ENCODE peak calls at places on chromosomes 1 and 21, in six cellular contexts. Y, J, V, T, C and Z are unnamed samples.

GRCh38 chr1:152225678-152226077 is 1.7 kb upstream of the HRNR start:
- DNase-seq in T (no peak), V (no peak), C (no peak), J (no peak), Y (no peak), Z (no peak)

GRCh38 chr21:45987121-45987711 is 5.6 kb downstream of the COL6A1 start:
- DNase-seq in J (no peak), Y (no peak), T (no peak), V (no peak), C (no peak), Z (no peak)

GRCh38 chr21:18661842-18662241 is 258.3 kb upstream of the TMPRSS15 start:
- DNase-seq in T (no peak), J (no peak), Y (no peak), C (no peak), V (no peak), Z (no peak)

GRCh38 chr1:79255421-79255820 is 248.9 kb upstream of the ADGRL4 start:
- DNase-seq in V (no peak), T (no peak), C (no peak), Y (no peak), J (no peak), Z (no peak)

GRCh38 chr1:157312270-157312812 is 174.1 kb upstream of the ETV3 start:
- DNase-seq in T (peak; percentile 83), C (no peak), J (no peak), V (no peak), Y (no peak), Z (no peak)

GRCh38 chr21:17045214-17045835 is 467.5 kb upstream of the CXADR start:
- DNase-seq in Y (peak; percentile 11), T (no peak), J (no peak), C (no peak), V (peak; percentile 15), Z (no peak)

GRCh38 chr1:241817331-241817792 is 30.6 kb upstream of the EXO1 start:
- DNase-seq in J (no peak), T (no peak), C (no peak), Y (peak; percentile 90), V (peak; percentile 94), Z (no peak)

GRCh38 chr1:159786966-159787365 is 6.2 kb downstream of the DUSP23 start:
- DNase-seq in V (peak; percentile 15), Y (no peak), T (no peak), C (no peak), J (no peak), Z (no peak)

GRCh38 chr21:33116669-33117267 is 46.8 kb downstream of the OLIG1 start:
- DNase-seq in C (no peak), T (no peak), J (no peak), V (no peak), Y (no peak), Z (no peak)

GRCh38 chr1:161200421-161200991 is 1.7 kb upstream of the ADAMTS4 start:
- DNase-seq in Y (no peak), V (no peak), C (no peak), J (no peak), T (no peak), Z (peak; percentile 50)

GRCh38 chr1:161197560-161198205 is 1.2 kb downstream of the ADAMTS4 start:
- DNase-seq in C (no peak), J (no peak), V (no peak), T (no peak), Y (no peak), Z (no peak)

GRCh38 chr1:161198206-161198876 is 513 bp downstream of the ADAMTS4 start:
- DNase-seq in J (no peak), T (no peak), Y (no peak), V (no peak), C (peak; percentile 78), Z (peak; percentile 83)

GRCh38 chr1:161199506-161200119 is 759 bp upstream of the ADAMTS4 start:
- DNase-seq in V (no peak), Y (no peak), T (no peak), C (no peak), J (no peak), Z (no peak)

DNA sequence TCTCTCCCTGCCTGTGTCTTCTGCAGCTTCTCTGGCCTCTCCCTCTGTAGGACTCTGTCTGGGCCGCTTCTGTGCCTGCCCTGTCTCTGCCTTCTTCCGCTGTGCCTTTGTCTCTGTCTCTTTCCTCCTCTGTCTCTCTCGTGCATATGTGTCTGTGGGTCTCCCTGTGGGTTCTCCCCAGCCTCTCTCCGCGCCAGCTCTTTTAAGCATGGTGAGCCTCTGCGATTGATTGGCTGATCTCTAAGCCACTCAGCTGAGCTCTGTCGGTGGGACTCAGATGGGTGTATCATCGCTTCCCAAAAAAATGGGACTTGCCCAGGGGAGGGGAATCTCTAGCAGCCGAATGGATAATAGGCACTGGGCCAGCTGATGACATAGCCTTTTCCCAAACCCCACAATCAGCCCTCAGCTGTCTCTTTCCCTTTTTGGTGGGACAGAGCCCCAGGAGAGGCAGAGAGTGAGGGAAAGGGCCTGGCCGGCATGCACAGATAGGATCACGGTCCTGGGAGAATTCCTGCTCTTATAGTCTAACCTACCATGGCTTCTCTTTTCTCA is at the start of gene ADAMTS4:
- DNase-seq in V (peak; percentile 76), T (no peak), J (no peak), C (peak; percentile 70), Y (no peak), Z (peak; percentile 82)
- H4K91ac ChIP-seq in V (peak within 1 kb of the TSS; percentile 32), T (no peak within 1 kb of the TSS), J (no peak within 1 kb of the TSS), C (peak within 1 kb of the TSS; percentile 91), Y (no peak within 1 kb of the TSS), Z (no peak within 1 kb of the TSS)

GRCh38 chr1:117210831-117211261 is at the start of gene VTCN1:
- DNase-seq in T (peak; percentile 95), V (no peak), J (no peak), Y (no peak), C (no peak), Z (no peak)
- H4K91ac ChIP-seq in T (peak within 1 kb of the TSS; percentile 98), V (no peak within 1 kb of the TSS), J (peak within 1 kb of the TSS; percentile 40), Y (no peak within 1 kb of the TSS), C (no peak within 1 kb of the TSS), Z (no peak within 1 kb of the TSS)

GRCh38 chr1:33061827-33062226 is 19.1 kb upstream of the AZIN2 start:
- DNase-seq in T (no peak), J (no peak), V (no peak), Y (no peak), C (no peak), Z (no peak)
- H4K91ac ChIP-seq in T (no peak overlapping the region), J (no peak overlapping the region), V (no peak overlapping the region), Y (no peak overlapping the region), C (no peak overlapping the region), Z (no peak overlapping the region)

GRCh38 chr1:90987860-90988259 is 34.0 kb downstream of the ZNF644 start:
- DNase-seq in C (no peak), V (no peak), J (no peak), T (no peak), Y (no peak), Z (no peak)

GRCh38 chr1:90989302-90989701 is 32.5 kb downstream of the ZNF644 start:
- DNase-seq in J (no peak), T (no peak), V (no peak), C (no peak), Y (no peak), Z (no peak)

GRCh38 chr1:90993245-90993644 is 28.6 kb downstream of the ZNF644 start:
- DNase-seq in Y (no peak), C (no peak), J (no peak), T (no peak), V (no peak), Z (no peak)

GRCh38 chr1:90989990-90990389 is 31.8 kb downstream of the ZNF644 start:
- DNase-seq in C (no peak), V (no peak), T (no peak), Y (no peak), J (no peak), Z (no peak)

DNA sequence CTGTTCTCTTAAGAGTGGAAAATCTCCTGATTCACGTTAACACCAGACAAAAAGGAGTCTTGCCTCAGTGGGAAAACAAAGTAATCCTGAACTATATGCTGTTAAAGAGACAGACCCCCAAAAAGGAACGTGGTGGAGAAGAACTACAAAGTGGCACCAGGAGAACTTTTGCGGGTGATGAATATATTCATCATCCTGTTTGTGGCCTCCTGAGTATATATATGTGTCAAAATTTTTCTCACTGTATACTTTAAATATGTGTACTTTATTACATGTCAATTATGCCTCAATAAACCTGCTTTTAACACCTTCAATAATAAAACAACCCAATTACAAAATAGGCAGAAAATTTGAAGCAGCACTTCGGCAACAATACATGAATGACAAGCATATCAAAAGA is 31.1 kb downstream of the ZNF644 start:
- DNase-seq in T (no peak), J (no peak), V (no peak), Y (no peak), C (no peak), Z (no peak)
- H4K91ac ChIP-seq in T (no peak overlapping the region), J (no peak overlapping the region), V (no peak overlapping the region), Y (no peak overlapping the region), C (no peak overlapping the region), Z (no peak overlapping the region)

GRCh38 chr1:147236448-147236847 is 6.0 kb upstream of the CHD1L start:
- DNase-seq in Y (no peak), C (no peak), T (no peak), J (no peak), V (no peak), Z (no peak)

GRCh38 chr1:147238925-147239820 is 3.3 kb upstream of the CHD1L start:
- DNase-seq in T (no peak), J (no peak), C (no peak), V (no peak), Y (no peak), Z (no peak)

GRCh38 chr1:147236959-147237791 is 5.3 kb upstream of the CHD1L start:
- DNase-seq in T (peak; percentile 67), Y (no peak), J (no peak), C (no peak), V (no peak), Z (no peak)

GRCh38 chr1:147238053-147238902 is 4.2 kb upstream of the CHD1L start:
- DNase-seq in C (no peak), Y (no peak), V (no peak), J (no peak), T (no peak), Z (no peak)

GRCh38 chr1:147235822-147236221 is 6.7 kb upstream of the CHD1L start:
- DNase-seq in J (no peak), T (no peak), V (no peak), C (no peak), Y (no peak), Z (no peak)
- H4K91ac ChIP-seq in J (no peak overlapping the region), T (no peak overlapping the region), V (no peak overlapping the region), C (no peak overlapping the region), Y (no peak overlapping the region), Z (no peak overlapping the region)

GRCh38 chr1:115534106-115534505 is 107.7 kb upstream of the VANGL1 start:
- DNase-seq in V (no peak), Y (no peak), T (no peak), C (no peak), J (no peak), Z (no peak)
- H4K91ac ChIP-seq in V (no peak overlapping the region), Y (no peak overlapping the region), T (no peak overlapping the region), C (no peak overlapping the region), J (no peak overlapping the region), Z (no peak overlapping the region)